ENCODE peak calls at places on chromosomes 6 and 20, in eight cellular contexts. E is progenitor cell of endocrine pancreas, O is B cell, C is foreskin fibroblast, B is Calu3, D is WTC11, P is ascending aorta, V is cardiac muscle cell. M is an unnamed sample.

GRCh38 chr20:8862092-8862491 is 206.8 kb upstream of the PLCB4 start:
- DNase-seq in E (no peak), O (no peak), C (no peak), B (no peak), D (no peak), P (no peak), V (no peak), M (no peak)

GRCh38 chr6:1110164-1110563 is 201.7 kb upstream of the FOXQ1 start:
- DNase-seq in E (no peak), O (no peak), C (peak), B (peak), D (no peak), P (no peak), V (no peak), M (no peak)

GRCh38 chr6:22421187-22421586 is 124.4 kb upstream of the PRL start:
- DNase-seq in E (no peak), O (no peak), C (peak), B (no peak), D (no peak), P (no peak), V (no peak), M (no peak)

GRCh38 chr6:137013031-137013430 is 31.7 kb downstream of the IL20RA start:
- DNase-seq in E (no peak), O (no peak), C (peak), B (no peak), D (no peak), P (no peak), V (no peak), M (no peak)

GRCh38 chr6:5220436-5220835 is 40.3 kb downstream of the LYRM4 start:
- DNase-seq in E (no peak), O (no peak), C (peak), B (no peak), D (no peak), P (no peak), V (no peak), M (no peak)

GRCh38 chr6:165573671-165574070 is 89.4 kb downstream of the PDE10A start:
- DNase-seq in E (no peak), O (no peak), C (no peak), B (peak), D (no peak), P (no peak), V (peak), M (no peak)

GRCh38 chr6:152463183-152463582 is 174.0 kb downstream of the SYNE1 start:
- DNase-seq in E (no peak), O (no peak), C (no peak), B (no peak), D (no peak), P (no peak), V (no peak), M (no peak)

GRCh38 chr6:157614026-157614484 is 209.0 kb upstream of the SNX9 start:
- DNase-seq in E (no peak), O (peak), C (peak), B (peak), D (no peak), P (no peak), V (no peak), M (no peak)

GRCh38 chr6:99151634-99152344 is 197.7 kb downstream of the FAXC start:
- DNase-seq in E (peak), O (no peak), C (no peak), B (peak), D (peak), P (no peak), V (peak), M (peak)

GRCh38 chr20:59571591-59572314 is 32.6 kb upstream of the PHACTR3 start:
- DNase-seq in E (peak), O (peak), C (peak), B (peak), D (peak), P (peak), V (peak), M (peak)

GRCh38 chr6:164129218-164129617 is 714.7 kb downstream of the QKI start:
- DNase-seq in E (no peak), O (no peak), C (no peak), B (no peak), D (no peak), P (no peak), V (no peak), M (no peak)

GRCh38 chr20:25178563-25179438 is 16.7 kb upstream of the ENTPD6 start:
- DNase-seq in E (no peak), O (peak), C (peak), B (peak), D (no peak), P (peak), V (peak), M (peak)

GRCh38 chr20:41854765-41855164 is 236.6 kb upstream of the CHD6 start:
- DNase-seq in E (no peak), O (no peak), C (peak), B (no peak), D (no peak), P (no peak), V (no peak), M (no peak)

GRCh38 chr20:17716331-17716730 is 16.6 kb downstream of the BANF2 start:
- DNase-seq in E (no peak), O (no peak), C (no peak), B (no peak), D (no peak), P (no peak), V (no peak), M (no peak)

GRCh38 chr6:704037-704436 is 11.1 kb upstream of the EXOC2 start:
- DNase-seq in E (no peak), O (no peak), C (peak), B (no peak), D (no peak), P (no peak), V (no peak), M (no peak)

GRCh38 chr6:42197574-42198362 is 3.0 kb upstream of the GUCA1B start:
- DNase-seq in E (no peak), O (no peak), C (peak), B (no peak), D (no peak), P (no peak), V (no peak), M (no peak)

GRCh38 chr6:64010010-64010409 is 374.4 kb downstream of the PHF3 start:
- DNase-seq in E (no peak), O (no peak), C (no peak), B (no peak), D (no peak), P (no peak), V (no peak), M (peak)

GRCh38 chr6:30884521-30885480 is 482 bp downstream of the DDR1 start:
- DNase-seq in E (no peak), O (peak), C (peak), B (peak), D (peak), P (peak), V (peak), M (peak)

GRCh38 chr20:38435555-38435939 is 419 bp upstream of the SNHG17 start:
- DNase-seq in E (no peak), O (no peak), C (peak), B (no peak), D (no peak), P (no peak), V (no peak), M (no peak)

GRCh38 chr6:168017629-168018028 is 20.2 kb downstream of the KIF25 start:
- DNase-seq in E (no peak), O (no peak), C (no peak), B (no peak), D (no peak), P (no peak), V (no peak), M (no peak)

GRCh38 chr20:18978311-18978710 is 164.7 kb downstream of the SCP2D1 start:
- DNase-seq in E (no peak), O (no peak), C (no peak), B (no peak), D (no peak), P (no peak), V (no peak), M (no peak)

GRCh38 chr6:28816909-28817807 is 106.6 kb downstream of the TRIM27 start:
- DNase-seq in E (no peak), O (no peak), C (peak), B (peak), D (peak), P (no peak), V (no peak), M (peak)

GRCh38 chr6:27478141-27478705 is 5.3 kb upstream of the ZNF184 start:
- DNase-seq in E (no peak), O (no peak), C (peak), B (no peak), D (no peak), P (no peak), V (no peak), M (no peak)

GRCh38 chr6:43334466-43335095 is 26.0 kb upstream of the CRIP3 start:
- DNase-seq in E (no peak), O (no peak), C (peak), B (peak), D (no peak), P (no peak), V (peak), M (peak)

GRCh38 chr6:11798096-11798495 is 19.5 kb upstream of the ADTRP start:
- DNase-seq in E (no peak), O (no peak), C (peak), B (no peak), D (no peak), P (no peak), V (no peak), M (no peak)

DNA sequence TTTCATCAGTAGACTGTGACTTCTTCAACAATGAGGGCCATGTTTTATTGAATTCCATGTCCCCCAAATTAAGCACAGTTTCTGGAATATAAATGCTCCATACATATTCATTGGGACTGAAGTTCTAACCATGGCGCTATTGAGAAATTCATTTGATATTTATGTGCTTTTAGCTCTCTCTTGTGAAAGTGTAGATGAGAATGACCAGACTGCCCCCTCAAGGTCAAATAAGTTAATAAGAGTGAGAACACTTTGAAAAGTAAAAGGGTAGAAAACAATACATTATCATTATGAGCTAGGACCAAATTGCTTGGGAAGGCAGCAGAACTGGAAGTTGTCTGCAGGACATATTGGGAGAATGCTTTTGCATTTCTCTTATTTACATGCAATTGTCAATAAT is 597.9 kb downstream of the EPM2A start:
- DNase-seq in E (no peak), O (no peak), C (peak), B (no peak), D (no peak), P (no peak), V (peak), M (no peak)
- TF ChIP-seq CTCF in E (peak), O (no peak), C (peak), B (no peak), D (no peak), P (no peak), V (no peak), M (no peak)

GRCh38 chr6:21022343-21023107 is 488.3 kb downstream of the CDKAL1 start:
- DNase-seq in E (no peak), O (no peak), C (no peak), B (peak), D (no peak), P (no peak), V (no peak), M (peak)

GRCh38 chr6:21023210-21023609 is 489.0 kb downstream of the CDKAL1 start:
- DNase-seq in E (no peak), O (no peak), C (no peak), B (peak), D (no peak), P (no peak), V (no peak), M (no peak)

GRCh38 chr6:21024621-21025020 is 490.4 kb downstream of the CDKAL1 start:
- DNase-seq in E (no peak), O (no peak), C (no peak), B (peak), D (no peak), P (no peak), V (no peak), M (no peak)

DNA sequence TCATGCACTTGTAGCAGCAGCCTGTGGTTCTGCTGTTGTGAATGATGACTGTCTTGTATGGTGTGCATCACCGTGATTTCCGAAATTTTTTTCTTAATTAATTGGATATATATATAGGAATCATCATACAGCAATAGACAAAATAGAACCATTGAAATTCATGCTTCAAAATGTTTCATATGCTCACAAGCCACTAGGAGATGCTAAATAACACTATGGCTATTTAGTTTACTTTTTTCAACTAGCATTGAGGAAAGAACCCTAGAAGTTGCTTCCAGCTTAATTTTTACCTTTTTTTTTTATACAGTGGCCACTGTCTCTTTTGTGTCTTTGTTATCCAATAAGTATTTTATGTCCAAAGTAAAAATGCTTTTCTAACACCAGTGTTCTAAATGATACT is 485.4 kb downstream of the CDKAL1 start:
- DNase-seq in E (no peak), O (no peak), C (no peak), B (no peak), D (no peak), P (no peak), V (no peak), M (no peak)
- TF ChIP-seq CTCF in E (no peak), O (no peak), C (peak), B (no peak), D (no peak), P (no peak), V (peak), M (no peak)

GRCh38 chr6:10465633-10466499 is 51.0 kb upstream of the TFAP2A start:
- DNase-seq in E (peak), O (no peak), C (peak), B (peak), D (peak), P (no peak), V (peak), M (peak)
- TF ChIP-seq CTCF in E (peak), O (peak), C (peak), B (no peak), D (peak), P (peak), V (peak), M (peak)

DNA sequence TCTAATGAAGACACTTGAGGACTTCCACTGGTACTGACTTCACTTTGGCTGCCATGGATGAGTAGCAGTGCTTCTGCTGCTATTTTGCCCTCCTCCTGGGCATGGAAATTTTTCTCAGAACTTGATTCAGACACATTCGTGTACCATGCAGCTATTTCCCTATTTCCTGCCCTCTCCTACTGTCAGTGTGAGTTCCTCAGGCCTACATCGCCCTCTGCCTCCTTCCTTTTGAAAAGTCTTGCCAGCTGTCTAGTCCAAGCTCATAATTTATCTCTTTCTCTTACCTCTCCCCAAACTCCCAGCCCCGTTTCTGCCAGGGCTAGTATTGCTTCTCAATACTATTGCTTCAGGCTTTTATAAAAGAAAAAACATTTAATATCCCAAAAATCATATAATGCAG is 470.2 kb downstream of the ADGRB3 start:
- DNase-seq in E (no peak), O (no peak), C (no peak), B (peak), D (peak), P (no peak), V (peak), M (no peak)
- TF ChIP-seq CTCF in E (no peak), O (no peak), C (no peak), B (no peak), D (no peak), P (no peak), V (no peak), M (no peak)